ENCODE peak calls at places on chromosomes 2 and 18, in nine cellular contexts. One of them, this sample, is unnamed.

GRCh38 chr2:66070717-66071602 is 364.0 kb upstream of the MEIS1 start:
- DNase-seq in astrocyte of the spinal cord: no peak
- DNase-seq in mammary epithelial cell: no peak
- DNase-seq in stromal cell of bone marrow: no peak
- DNase-seq in HuH-7.5: no peak
- DNase-seq in fibroblast of mammary gland: no peak
- DNase-seq in activated T-helper 1 cell treated with Interleukin-2 at 50 U/mL for 16 hours: no peak
- DNase-seq in WERI-Rb-1: no peak
- DNase-seq in activated CD4-positive, alpha-beta T cell treated with anti-CD3 and anti-CD28 coated beads, Interleukin-2, amount 50 U/mL, for 24 hours: no peak
- DNase-seq in this sample: no peak

GRCh38 chr18:79472946-79473345 is 77.2 kb downstream of the NFATC1 start:
- DNase-seq in fibroblast of mammary gland: no peak
- DNase-seq in WERI-Rb-1: no peak
- DNase-seq in mammary epithelial cell: no peak
- DNase-seq in HuH-7.5: no peak
- DNase-seq in activated T-helper 1 cell treated with Interleukin-2 at 50 U/mL for 16 hours: no peak
- DNase-seq in astrocyte of the spinal cord: no peak
- DNase-seq in activated CD4-positive, alpha-beta T cell treated with anti-CD3 and anti-CD28 coated beads, Interleukin-2, amount 50 U/mL, for 24 hours: no peak
- DNase-seq in stromal cell of bone marrow: no peak
- DNase-seq in this sample: no peak

GRCh38 chr18:66867653-66868052 is 263.8 kb upstream of the CDH19 start:
- DNase-seq in astrocyte of the spinal cord: peak; percentile 17
- DNase-seq in activated T-helper 1 cell treated with Interleukin-2 at 50 U/mL for 16 hours: no peak
- DNase-seq in fibroblast of mammary gland: no peak
- DNase-seq in stromal cell of bone marrow: no peak
- DNase-seq in activated CD4-positive, alpha-beta T cell treated with anti-CD3 and anti-CD28 coated beads, Interleukin-2, amount 50 U/mL, for 24 hours: no peak
- DNase-seq in HuH-7.5: no peak
- DNase-seq in mammary epithelial cell: peak; percentile 65
- DNase-seq in WERI-Rb-1: no peak
- DNase-seq in this sample: no peak

GRCh38 chr2:69565431-69565839 is 78.1 kb downstream of the AAK1 start:
- DNase-seq in HuH-7.5: peak; percentile 27
- DNase-seq in mammary epithelial cell: no peak
- DNase-seq in astrocyte of the spinal cord: no peak
- DNase-seq in stromal cell of bone marrow: no peak
- DNase-seq in activated T-helper 1 cell treated with Interleukin-2 at 50 U/mL for 16 hours: peak; percentile 45
- DNase-seq in fibroblast of mammary gland: peak; percentile 40
- DNase-seq in activated CD4-positive, alpha-beta T cell treated with anti-CD3 and anti-CD28 coated beads, Interleukin-2, amount 50 U/mL, for 24 hours: peak; percentile 57
- DNase-seq in WERI-Rb-1: peak; percentile 85
- DNase-seq in this sample: no peak

GRCh38 chr2:128315829-128316776 is 2.6 kb downstream of the HS6ST1 start:
- DNase-seq in HuH-7.5: no peak
- DNase-seq in astrocyte of the spinal cord: no peak
- DNase-seq in activated T-helper 1 cell treated with Interleukin-2 at 50 U/mL for 16 hours: no peak
- DNase-seq in activated CD4-positive, alpha-beta T cell treated with anti-CD3 and anti-CD28 coated beads, Interleukin-2, amount 50 U/mL, for 24 hours: no peak
- DNase-seq in mammary epithelial cell: no peak
- DNase-seq in stromal cell of bone marrow: no peak
- DNase-seq in WERI-Rb-1: no peak
- DNase-seq in fibroblast of mammary gland: peak; percentile 68
- DNase-seq in this sample: no peak

GRCh38 chr2:98455494-98455976 is 10.9 kb downstream of the INPP4A start:
- DNase-seq in stromal cell of bone marrow: no peak
- DNase-seq in astrocyte of the spinal cord: peak; percentile 51
- DNase-seq in mammary epithelial cell: no peak
- DNase-seq in HuH-7.5: no peak
- DNase-seq in activated CD4-positive, alpha-beta T cell treated with anti-CD3 and anti-CD28 coated beads, Interleukin-2, amount 50 U/mL, for 24 hours: no peak
- DNase-seq in fibroblast of mammary gland: peak; percentile 25
- DNase-seq in WERI-Rb-1: no peak
- DNase-seq in activated T-helper 1 cell treated with Interleukin-2 at 50 U/mL for 16 hours: no peak
- DNase-seq in this sample: no peak

GRCh38 chr2:152686308-152686707 is 31.0 kb downstream of the PRPF40A start:
- DNase-seq in HuH-7.5: no peak
- DNase-seq in mammary epithelial cell: no peak
- DNase-seq in astrocyte of the spinal cord: no peak
- DNase-seq in activated T-helper 1 cell treated with Interleukin-2 at 50 U/mL for 16 hours: no peak
- DNase-seq in stromal cell of bone marrow: no peak
- DNase-seq in fibroblast of mammary gland: peak; percentile 13
- DNase-seq in WERI-Rb-1: no peak
- DNase-seq in activated CD4-positive, alpha-beta T cell treated with anti-CD3 and anti-CD28 coated beads, Interleukin-2, amount 50 U/mL, for 24 hours: no peak
- DNase-seq in this sample: no peak

GRCh38 chr2:164523026-164523425 is 98.3 kb downstream of the GRB14 start:
- DNase-seq in activated T-helper 1 cell treated with Interleukin-2 at 50 U/mL for 16 hours: no peak
- DNase-seq in astrocyte of the spinal cord: peak; percentile 20
- DNase-seq in WERI-Rb-1: no peak
- DNase-seq in fibroblast of mammary gland: peak; percentile 28
- DNase-seq in stromal cell of bone marrow: no peak
- DNase-seq in activated CD4-positive, alpha-beta T cell treated with anti-CD3 and anti-CD28 coated beads, Interleukin-2, amount 50 U/mL, for 24 hours: no peak
- DNase-seq in mammary epithelial cell: no peak
- DNase-seq in HuH-7.5: no peak
- DNase-seq in this sample: no peak

GRCh38 chr2:180761224-180761623 is 219.2 kb upstream of the UBE2E3 start:
- DNase-seq in activated CD4-positive, alpha-beta T cell treated with anti-CD3 and anti-CD28 coated beads, Interleukin-2, amount 50 U/mL, for 24 hours: no peak
- DNase-seq in mammary epithelial cell: peak; percentile 73
- DNase-seq in HuH-7.5: no peak
- DNase-seq in activated T-helper 1 cell treated with Interleukin-2 at 50 U/mL for 16 hours: no peak
- DNase-seq in astrocyte of the spinal cord: peak; percentile 71
- DNase-seq in stromal cell of bone marrow: peak; percentile 57
- DNase-seq in WERI-Rb-1: no peak
- DNase-seq in fibroblast of mammary gland: peak; percentile 85
- DNase-seq in this sample: peak; percentile 46

GRCh38 chr2:61634512-61634911 is 96.4 kb upstream of the XPO1 start:
- DNase-seq in stromal cell of bone marrow: no peak
- DNase-seq in activated T-helper 1 cell treated with Interleukin-2 at 50 U/mL for 16 hours: no peak
- DNase-seq in astrocyte of the spinal cord: no peak
- DNase-seq in mammary epithelial cell: no peak
- DNase-seq in HuH-7.5: no peak
- DNase-seq in fibroblast of mammary gland: no peak
- DNase-seq in WERI-Rb-1: no peak
- DNase-seq in activated CD4-positive, alpha-beta T cell treated with anti-CD3 and anti-CD28 coated beads, Interleukin-2, amount 50 U/mL, for 24 hours: no peak
- DNase-seq in this sample: no peak

GRCh38 chr2:28525481-28525880 is 29.6 kb downstream of the PLB1 start:
- DNase-seq in stromal cell of bone marrow: no peak
- DNase-seq in WERI-Rb-1: no peak
- DNase-seq in astrocyte of the spinal cord: no peak
- DNase-seq in activated CD4-positive, alpha-beta T cell treated with anti-CD3 and anti-CD28 coated beads, Interleukin-2, amount 50 U/mL, for 24 hours: no peak
- DNase-seq in activated T-helper 1 cell treated with Interleukin-2 at 50 U/mL for 16 hours: no peak
- DNase-seq in HuH-7.5: no peak
- DNase-seq in fibroblast of mammary gland: no peak
- DNase-seq in mammary epithelial cell: no peak
- DNase-seq in this sample: no peak

GRCh38 chr2:69601179-69601612 is 42.3 kb downstream of the AAK1 start:
- DNase-seq in astrocyte of the spinal cord: peak; percentile 71
- DNase-seq in HuH-7.5: no peak
- DNase-seq in activated CD4-positive, alpha-beta T cell treated with anti-CD3 and anti-CD28 coated beads, Interleukin-2, amount 50 U/mL, for 24 hours: peak; percentile 29
- DNase-seq in stromal cell of bone marrow: peak; percentile 57
- DNase-seq in WERI-Rb-1: no peak
- DNase-seq in fibroblast of mammary gland: peak; percentile 79
- DNase-seq in activated T-helper 1 cell treated with Interleukin-2 at 50 U/mL for 16 hours: no peak
- DNase-seq in mammary epithelial cell: peak; percentile 73
- DNase-seq in this sample: peak; percentile 71

GRCh38 chr18:36031903-36032302 is 35.5 kb downstream of the RPRD1A start:
- DNase-seq in HuH-7.5: no peak
- DNase-seq in WERI-Rb-1: no peak
- DNase-seq in stromal cell of bone marrow: no peak
- DNase-seq in activated T-helper 1 cell treated with Interleukin-2 at 50 U/mL for 16 hours: no peak
- DNase-seq in astrocyte of the spinal cord: no peak
- DNase-seq in activated CD4-positive, alpha-beta T cell treated with anti-CD3 and anti-CD28 coated beads, Interleukin-2, amount 50 U/mL, for 24 hours: no peak
- DNase-seq in mammary epithelial cell: no peak
- DNase-seq in fibroblast of mammary gland: no peak
- DNase-seq in this sample: no peak

GRCh38 chr18:9666548-9666947 is 41.6 kb upstream of the RAB31 start:
- DNase-seq in mammary epithelial cell: no peak
- DNase-seq in astrocyte of the spinal cord: no peak
- DNase-seq in WERI-Rb-1: no peak
- DNase-seq in HuH-7.5: no peak
- DNase-seq in activated T-helper 1 cell treated with Interleukin-2 at 50 U/mL for 16 hours: no peak
- DNase-seq in activated CD4-positive, alpha-beta T cell treated with anti-CD3 and anti-CD28 coated beads, Interleukin-2, amount 50 U/mL, for 24 hours: no peak
- DNase-seq in fibroblast of mammary gland: no peak
- DNase-seq in stromal cell of bone marrow: no peak
- DNase-seq in this sample: no peak

GRCh38 chr2:189022002-189022401 is 47.8 kb downstream of the COL3A1 start:
- DNase-seq in mammary epithelial cell: no peak
- DNase-seq in activated T-helper 1 cell treated with Interleukin-2 at 50 U/mL for 16 hours: no peak
- DNase-seq in fibroblast of mammary gland: peak; percentile 100
- DNase-seq in activated CD4-positive, alpha-beta T cell treated with anti-CD3 and anti-CD28 coated beads, Interleukin-2, amount 50 U/mL, for 24 hours: no peak
- DNase-seq in WERI-Rb-1: no peak
- DNase-seq in stromal cell of bone marrow: peak; percentile 96
- DNase-seq in astrocyte of the spinal cord: peak; percentile 56
- DNase-seq in HuH-7.5: no peak
- DNase-seq in this sample: peak; percentile 98

GRCh38 chr2:128324008-128324896 is 5.6 kb upstream of the HS6ST1 start:
- DNase-seq in WERI-Rb-1: no peak
- DNase-seq in mammary epithelial cell: no peak
- DNase-seq in astrocyte of the spinal cord: no peak
- DNase-seq in activated T-helper 1 cell treated with Interleukin-2 at 50 U/mL for 16 hours: no peak
- DNase-seq in stromal cell of bone marrow: no peak
- DNase-seq in HuH-7.5: no peak
- DNase-seq in activated CD4-positive, alpha-beta T cell treated with anti-CD3 and anti-CD28 coated beads, Interleukin-2, amount 50 U/mL, for 24 hours: no peak
- DNase-seq in fibroblast of mammary gland: no peak
- DNase-seq in this sample: no peak

GRCh38 chr18:63073481-63073880 is 246.1 kb downstream of the BCL2 start:
- DNase-seq in WERI-Rb-1: no peak
- DNase-seq in astrocyte of the spinal cord: no peak
- DNase-seq in stromal cell of bone marrow: no peak
- DNase-seq in HuH-7.5: no peak
- DNase-seq in fibroblast of mammary gland: no peak
- DNase-seq in mammary epithelial cell: no peak
- DNase-seq in activated CD4-positive, alpha-beta T cell treated with anti-CD3 and anti-CD28 coated beads, Interleukin-2, amount 50 U/mL, for 24 hours: no peak
- DNase-seq in activated T-helper 1 cell treated with Interleukin-2 at 50 U/mL for 16 hours: no peak
- DNase-seq in this sample: no peak

GRCh38 chr2:144140896-144141295 is 379.0 kb downstream of the ZEB2 start:
- DNase-seq in fibroblast of mammary gland: no peak
- DNase-seq in stromal cell of bone marrow: no peak
- DNase-seq in activated T-helper 1 cell treated with Interleukin-2 at 50 U/mL for 16 hours: no peak
- DNase-seq in astrocyte of the spinal cord: no peak
- DNase-seq in activated CD4-positive, alpha-beta T cell treated with anti-CD3 and anti-CD28 coated beads, Interleukin-2, amount 50 U/mL, for 24 hours: no peak
- DNase-seq in mammary epithelial cell: no peak
- DNase-seq in HuH-7.5: no peak
- DNase-seq in WERI-Rb-1: no peak
- DNase-seq in this sample: no peak

GRCh38 chr2:88950010-88950409 is 258.5 kb downstream of the RPIA start:
- DNase-seq in activated CD4-positive, alpha-beta T cell treated with anti-CD3 and anti-CD28 coated beads, Interleukin-2, amount 50 U/mL, for 24 hours: no peak
- DNase-seq in astrocyte of the spinal cord: no peak
- DNase-seq in WERI-Rb-1: no peak
- DNase-seq in fibroblast of mammary gland: peak; percentile 10
- DNase-seq in activated T-helper 1 cell treated with Interleukin-2 at 50 U/mL for 16 hours: no peak
- DNase-seq in HuH-7.5: no peak
- DNase-seq in mammary epithelial cell: no peak
- DNase-seq in stromal cell of bone marrow: no peak
- DNase-seq in this sample: no peak

GRCh38 chr2:42095923-42096408 is 48.1 kb downstream of the PKDCC start:
- DNase-seq in stromal cell of bone marrow: peak; percentile 54
- DNase-seq in activated T-helper 1 cell treated with Interleukin-2 at 50 U/mL for 16 hours: peak; percentile 48
- DNase-seq in WERI-Rb-1: peak; percentile 77
- DNase-seq in HuH-7.5: peak; percentile 57
- DNase-seq in activated CD4-positive, alpha-beta T cell treated with anti-CD3 and anti-CD28 coated beads, Interleukin-2, amount 50 U/mL, for 24 hours: peak; percentile 50
- DNase-seq in astrocyte of the spinal cord: peak; percentile 83
- DNase-seq in fibroblast of mammary gland: peak; percentile 79
- DNase-seq in mammary epithelial cell: peak; percentile 56
- DNase-seq in this sample: no peak

GRCh38 chr18:26322892-26323653 is 96.8 kb downstream of the TAF4B start:
- DNase-seq in WERI-Rb-1: no peak
- DNase-seq in mammary epithelial cell: peak; percentile 63
- DNase-seq in activated T-helper 1 cell treated with Interleukin-2 at 50 U/mL for 16 hours: no peak
- DNase-seq in activated CD4-positive, alpha-beta T cell treated with anti-CD3 and anti-CD28 coated beads, Interleukin-2, amount 50 U/mL, for 24 hours: no peak
- DNase-seq in astrocyte of the spinal cord: peak; percentile 51
- DNase-seq in stromal cell of bone marrow: no peak
- DNase-seq in HuH-7.5: no peak
- DNase-seq in fibroblast of mammary gland: peak; percentile 67
- DNase-seq in this sample: no peak

GRCh38 chr18:40041951-40042350 is 1913.1 kb upstream of the PIK3C3 start:
- DNase-seq in astrocyte of the spinal cord: no peak
- DNase-seq in mammary epithelial cell: no peak
- DNase-seq in activated CD4-positive, alpha-beta T cell treated with anti-CD3 and anti-CD28 coated beads, Interleukin-2, amount 50 U/mL, for 24 hours: no peak
- DNase-seq in WERI-Rb-1: no peak
- DNase-seq in stromal cell of bone marrow: no peak
- DNase-seq in HuH-7.5: no peak
- DNase-seq in fibroblast of mammary gland: no peak
- DNase-seq in activated T-helper 1 cell treated with Interleukin-2 at 50 U/mL for 16 hours: no peak
- DNase-seq in this sample: no peak

GRCh38 chr2:112834379-112835014 is 2.1 kb downstream of the IL1B start:
- DNase-seq in activated CD4-positive, alpha-beta T cell treated with anti-CD3 and anti-CD28 coated beads, Interleukin-2, amount 50 U/mL, for 24 hours: no peak
- DNase-seq in stromal cell of bone marrow: no peak
- DNase-seq in mammary epithelial cell: no peak
- DNase-seq in HuH-7.5: no peak
- DNase-seq in fibroblast of mammary gland: peak; percentile 29
- DNase-seq in activated T-helper 1 cell treated with Interleukin-2 at 50 U/mL for 16 hours: no peak
- DNase-seq in astrocyte of the spinal cord: no peak
- DNase-seq in WERI-Rb-1: no peak
- DNase-seq in this sample: no peak

GRCh38 chr2:95277246-95277906 is 3.1 kb downstream of the PROM2 start:
- DNase-seq in stromal cell of bone marrow: no peak
- DNase-seq in astrocyte of the spinal cord: no peak
- DNase-seq in activated T-helper 1 cell treated with Interleukin-2 at 50 U/mL for 16 hours: no peak
- DNase-seq in activated CD4-positive, alpha-beta T cell treated with anti-CD3 and anti-CD28 coated beads, Interleukin-2, amount 50 U/mL, for 24 hours: no peak
- DNase-seq in fibroblast of mammary gland: no peak
- DNase-seq in mammary epithelial cell: peak; percentile 62
- DNase-seq in HuH-7.5: no peak
- DNase-seq in WERI-Rb-1: peak; percentile 33
- DNase-seq in this sample: no peak

GRCh38 chr2:33782395-33783239 is 183.5 kb upstream of the FAM98A start:
- DNase-seq in fibroblast of mammary gland: no peak
- DNase-seq in stromal cell of bone marrow: no peak
- DNase-seq in WERI-Rb-1: peak; percentile 35
- DNase-seq in astrocyte of the spinal cord: no peak
- DNase-seq in activated T-helper 1 cell treated with Interleukin-2 at 50 U/mL for 16 hours: no peak
- DNase-seq in activated CD4-positive, alpha-beta T cell treated with anti-CD3 and anti-CD28 coated beads, Interleukin-2, amount 50 U/mL, for 24 hours: no peak
- DNase-seq in HuH-7.5: no peak
- DNase-seq in mammary epithelial cell: no peak
- DNase-seq in this sample: no peak

GRCh38 chr2:27857417-27858172 is 32.6 kb downstream of the RBKS start:
- DNase-seq in astrocyte of the spinal cord: peak; percentile 40
- DNase-seq in stromal cell of bone marrow: no peak
- DNase-seq in mammary epithelial cell: peak; percentile 77
- DNase-seq in HuH-7.5: no peak
- DNase-seq in fibroblast of mammary gland: peak; percentile 85
- DNase-seq in activated T-helper 1 cell treated with Interleukin-2 at 50 U/mL for 16 hours: no peak
- DNase-seq in activated CD4-positive, alpha-beta T cell treated with anti-CD3 and anti-CD28 coated beads, Interleukin-2, amount 50 U/mL, for 24 hours: peak; percentile 1
- DNase-seq in WERI-Rb-1: no peak
- DNase-seq in this sample: peak; percentile 33

This sample was measured in AG09309.